ENCODE peak calls at places on chromosomes 12 and 14, in eight cellular contexts. A, P, Z, N, E, G, R and U are unnamed samples.

GRCh38 chr14:98371141-98371540 is 900.9 kb downstream of the BCL11B start:
- DNase-seq in A (no peak), P (no peak), Z (no peak), N (no peak), E (no peak), G (no peak), R (no peak), U (no peak)

GRCh38 chr12:69512820-69513219 is 42.6 kb downstream of the FRS2 start:
- DNase-seq in A (no peak), P (no peak), Z (no peak), N (no peak), E (no peak), G (no peak), R (no peak), U (no peak)

GRCh38 chr14:77024171-77024627 is 4.3 kb downstream of the IRF2BPL start:
- DNase-seq in A (peak; percentile 61), P (peak; percentile 64), Z (no peak), N (no peak), E (no peak), G (peak; percentile 89), R (peak; percentile 95), U (no peak)

GRCh38 chr14:64683264-64683663 is 21.0 kb upstream of the PLEKHG3 start:
- DNase-seq in A (no peak), P (no peak), Z (no peak), N (no peak), E (peak; percentile 87), G (no peak), R (no peak), U (no peak)

GRCh38 chr14:74492413-74493342 is at the start of gene NPC2:
- DNase-seq in A (no peak), P (no peak), Z (no peak), N (no peak), E (no peak), G (no peak), R (no peak), U (no peak)

GRCh38 chr12:6072302-6072752 is 52.1 kb downstream of the VWF start:
- DNase-seq in A (no peak), P (no peak), Z (peak; percentile 75), N (peak; percentile 75), E (no peak), G (no peak), R (no peak), U (no peak)

GRCh38 chr14:53032161-53032803 is 81.4 kb upstream of the FERMT2 start:
- DNase-seq in A (no peak), P (no peak), Z (no peak), N (peak; percentile 94), E (no peak), G (no peak), R (no peak), U (peak; percentile 58)

GRCh38 chr12:95997276-95997675 is 1.1 kb upstream of the HAL start:
- DNase-seq in A (no peak), P (no peak), Z (no peak), N (no peak), E (no peak), G (no peak), R (no peak), U (no peak)

GRCh38 chr12:87280356-87280755 is 748.8 kb downstream of the C12orf50 start:
- DNase-seq in A (no peak), P (no peak), Z (no peak), N (no peak), E (no peak), G (no peak), R (no peak), U (no peak)

GRCh38 chr12:122001379-122002209 is 20.1 kb upstream of the BCL7A start:
- DNase-seq in A (no peak), P (no peak), Z (peak; percentile 96), N (no peak), E (no peak), G (no peak), R (no peak), U (no peak)

GRCh38 chr14:41749425-41749824 is 142.7 kb downstream of the LRFN5 start:
- DNase-seq in A (no peak), P (no peak), Z (no peak), N (peak; percentile 4), E (no peak), G (no peak), R (no peak), U (no peak)

GRCh38 chr12:85823436-85824179 is 12.6 kb downstream of the RASSF9 start:
- DNase-seq in A (no peak), P (no peak), Z (peak; percentile 37), N (peak; percentile 73), E (no peak), G (no peak), R (no peak), U (no peak)

GRCh38 chr12:132581348-132582057 is 28.9 kb downstream of the LRCOL1 start:
- DNase-seq in A (no peak), P (no peak), Z (no peak), N (no peak), E (no peak), G (no peak), R (no peak), U (no peak)

GRCh38 chr14:95140060-95140858 is 17.1 kb downstream of the DICER1 start:
- DNase-seq in A (no peak), P (no peak), Z (peak; percentile 64), N (peak; percentile 54), E (no peak), G (no peak), R (no peak), U (no peak)

GRCh38 chr14:69985456-69985855 is 106.2 kb downstream of the SMOC1 start:
- DNase-seq in A (no peak), P (no peak), Z (no peak), N (peak; percentile 25), E (no peak), G (no peak), R (no peak), U (no peak)

GRCh38 chr12:66111605-66112004 is 18.9 kb downstream of the LLPH start:
- DNase-seq in A (no peak), P (no peak), Z (no peak), N (peak; percentile 57), E (no peak), G (no peak), R (no peak), U (no peak)

GRCh38 chr14:93115920-93116675 is at the start of gene ITPK1:
- DNase-seq in A (peak; percentile 53), P (peak; percentile 75), Z (no peak), N (peak; percentile 58), E (no peak), G (peak; percentile 52), R (peak; percentile 65), U (no peak)

GRCh38 chr12:43722621-43723020 is 36.0 kb downstream of the PUS7L start:
- DNase-seq in A (no peak), P (no peak), Z (no peak), N (no peak), E (no peak), G (no peak), R (no peak), U (no peak)

GRCh38 chr12:123139926-123140674 is 10.8 kb downstream of the PITPNM2 start:
- DNase-seq in A (no peak), P (no peak), Z (no peak), N (peak; percentile 40), E (peak; percentile 26), G (no peak), R (peak; percentile 57), U (no peak)

GRCh38 chr12:127260531-127260930 is 1006.4 kb upstream of the TMEM132C start:
- DNase-seq in A (no peak), P (no peak), Z (no peak), N (peak; percentile 60), E (no peak), G (no peak), R (no peak), U (no peak)

GRCh38 chr14:32430326-32430725 is 101.2 kb downstream of the AKAP6 start:
- DNase-seq in A (no peak), P (no peak), Z (no peak), N (no peak), E (no peak), G (no peak), R (no peak), U (no peak)

GRCh38 chr14:75165586-75166391 is 10.6 kb downstream of the TMED10 start:
- DNase-seq in A (no peak), P (no peak), Z (no peak), N (no peak), E (no peak), G (no peak), R (no peak), U (no peak)

GRCh38 chr12:124756730-124757129 is 106.9 kb downstream of the SCARB1 start:
- DNase-seq in A (no peak), P (no peak), Z (no peak), N (no peak), E (no peak), G (no peak), R (no peak), U (no peak)

GRCh38 chr12:19223018-19223417 is 93.5 kb downstream of the PLEKHA5 start:
- DNase-seq in A (no peak), P (no peak), Z (no peak), N (no peak), E (no peak), G (no peak), R (no peak), U (no peak)

GRCh38 chr14:103923863-103924262 is 4.4 kb upstream of the TDRD9 start:
- DNase-seq in A (no peak), P (no peak), Z (no peak), N (no peak), E (no peak), G (no peak), R (peak; percentile 22), U (no peak)

GRCh38 chr14:52079239-52079956 is 10.5 kb upstream of the NID2 start:
- DNase-seq in A (no peak), P (no peak), Z (no peak), N (peak; percentile 49), E (no peak), G (no peak), R (peak; percentile 25), U (no peak)

GRCh38 chr12:76158518-76159321 is 74.2 kb upstream of the NAP1L1 start:
- DNase-seq in A (peak; percentile 52), P (peak; percentile 46), Z (peak; percentile 39), N (peak; percentile 93), E (no peak), G (peak; percentile 63), R (peak; percentile 83), U (peak; percentile 31)

GRCh38 chr14:77989441-77989891 is 180.7 kb upstream of the NRXN3 start:
- DNase-seq in A (no peak), P (no peak), Z (no peak), N (no peak), E (no peak), G (no peak), R (no peak), U (no peak)